ENCODE peak calls at places on chromosomes 7 and 10, in seven cellular contexts. One of them, this sample, is unnamed.

GRCh38 chr7:98078197-98078870 is 28.3 kb upstream of the LMTK2 start:
- DNase-seq in HepG2: no peak
- DNase-seq in heart left ventricle: no peak
- DNase-seq in endothelial cell of umbilical vein: no peak
- DNase-seq in body of pancreas: peak; percentile 55
- DNase-seq in IMR-90: no peak
- DNase-seq in A549: no peak
- DNase-seq in this sample: no peak

GRCh38 chr10:130618636-130619035 is 482.4 kb downstream of the GLRX3 start:
- DNase-seq in HepG2: no peak
- DNase-seq in heart left ventricle: no peak
- DNase-seq in endothelial cell of umbilical vein: no peak
- DNase-seq in body of pancreas: no peak
- DNase-seq in IMR-90: no peak
- DNase-seq in A549: no peak
- DNase-seq in this sample: no peak

GRCh38 chr10:35379226-35380137 is 43.2 kb downstream of the CCNY start:
- DNase-seq in HepG2: no peak
- DNase-seq in heart left ventricle: peak; percentile 66
- DNase-seq in endothelial cell of umbilical vein: peak; percentile 99
- DNase-seq in body of pancreas: no peak
- DNase-seq in IMR-90: peak; percentile 88
- DNase-seq in A549: no peak
- DNase-seq in this sample: no peak

GRCh38 chr7:108455833-108456677 is at the start of gene NRCAM:
- DNase-seq in HepG2: no peak
- DNase-seq in heart left ventricle: peak; percentile 27
- DNase-seq in endothelial cell of umbilical vein: peak; percentile 84
- DNase-seq in body of pancreas: peak; percentile 93
- DNase-seq in IMR-90: no peak
- DNase-seq in A549: peak; percentile 92
- DNase-seq in this sample: no peak

GRCh38 chr10:13893926-13894325 is 307.2 kb downstream of the PRPF18 start:
- DNase-seq in HepG2: no peak
- DNase-seq in heart left ventricle: no peak
- DNase-seq in endothelial cell of umbilical vein: peak; percentile 41
- DNase-seq in body of pancreas: no peak
- DNase-seq in IMR-90: peak; percentile 47
- DNase-seq in A549: no peak
- DNase-seq in this sample: peak; percentile 64

GRCh38 chr10:125021686-125022374 is 79.9 kb downstream of the ZRANB1 start:
- DNase-seq in HepG2: no peak
- DNase-seq in heart left ventricle: peak; percentile 30
- DNase-seq in endothelial cell of umbilical vein: no peak
- DNase-seq in body of pancreas: peak; percentile 60
- DNase-seq in IMR-90: no peak
- DNase-seq in A549: no peak
- DNase-seq in this sample: no peak

GRCh38 chr7:2247141-2247985 is 5.3 kb downstream of the NUDT1 start:
- DNase-seq in HepG2: no peak
- DNase-seq in heart left ventricle: no peak
- DNase-seq in endothelial cell of umbilical vein: peak; percentile 24
- DNase-seq in body of pancreas: peak; percentile 23
- DNase-seq in IMR-90: no peak
- DNase-seq in A549: peak; percentile 66
- DNase-seq in this sample: no peak

GRCh38 chr10:67308912-67309311 is 383.1 kb downstream of the LRRTM3 start:
- DNase-seq in HepG2: no peak
- DNase-seq in heart left ventricle: no peak
- DNase-seq in endothelial cell of umbilical vein: no peak
- DNase-seq in body of pancreas: no peak
- DNase-seq in IMR-90: no peak
- DNase-seq in A549: no peak
- DNase-seq in this sample: no peak

GRCh38 chr10:112763916-112764520 is 186.0 kb upstream of the TCF7L2 start:
- DNase-seq in HepG2: no peak
- DNase-seq in heart left ventricle: no peak
- DNase-seq in endothelial cell of umbilical vein: no peak
- DNase-seq in body of pancreas: no peak
- DNase-seq in IMR-90: peak; percentile 83
- DNase-seq in A549: no peak
- DNase-seq in this sample: no peak

GRCh38 chr7:42232275-42232674 is 4.7 kb downstream of the GLI3 start:
- DNase-seq in HepG2: no peak
- DNase-seq in heart left ventricle: no peak
- DNase-seq in endothelial cell of umbilical vein: no peak
- DNase-seq in body of pancreas: no peak
- DNase-seq in IMR-90: peak; percentile 31
- DNase-seq in A549: no peak
- DNase-seq in this sample: peak; percentile 79

GRCh38 chr10:128009768-128010167 is 102.9 kb downstream of the PTPRE start:
- DNase-seq in HepG2: no peak
- DNase-seq in heart left ventricle: peak; percentile 57
- DNase-seq in endothelial cell of umbilical vein: peak; percentile 81
- DNase-seq in body of pancreas: no peak
- DNase-seq in IMR-90: peak; percentile 14
- DNase-seq in A549: no peak
- DNase-seq in this sample: no peak

GRCh38 chr7:7554647-7555575 is 11.8 kb upstream of the MIOS start:
- DNase-seq in HepG2: no peak
- DNase-seq in heart left ventricle: no peak
- DNase-seq in endothelial cell of umbilical vein: no peak
- DNase-seq in body of pancreas: no peak
- DNase-seq in IMR-90: no peak
- DNase-seq in A549: no peak
- DNase-seq in this sample: no peak

GRCh38 chr7:111030358-111030735 is 60.6 kb upstream of the LRRN3 start:
- DNase-seq in HepG2: no peak
- DNase-seq in heart left ventricle: no peak
- DNase-seq in endothelial cell of umbilical vein: peak; percentile 60
- DNase-seq in body of pancreas: no peak
- DNase-seq in IMR-90: no peak
- DNase-seq in A549: no peak
- DNase-seq in this sample: no peak

GRCh38 chr10:8337332-8337651 is 282.8 kb downstream of the GATA3 start:
- DNase-seq in HepG2: no peak
- DNase-seq in heart left ventricle: no peak
- DNase-seq in endothelial cell of umbilical vein: no peak
- DNase-seq in body of pancreas: no peak
- DNase-seq in IMR-90: no peak
- DNase-seq in A549: no peak
- DNase-seq in this sample: no peak

GRCh38 chr7:3063016-3063753 is 19.5 kb upstream of the CARD11 start:
- DNase-seq in HepG2: no peak
- DNase-seq in heart left ventricle: no peak
- DNase-seq in endothelial cell of umbilical vein: no peak
- DNase-seq in body of pancreas: no peak
- DNase-seq in IMR-90: no peak
- DNase-seq in A549: no peak
- DNase-seq in this sample: no peak

GRCh38 chr7:425794-426188 is 93.9 kb downstream of the PDGFA start:
- DNase-seq in HepG2: no peak
- DNase-seq in heart left ventricle: no peak
- DNase-seq in endothelial cell of umbilical vein: no peak
- DNase-seq in body of pancreas: no peak
- DNase-seq in IMR-90: no peak
- DNase-seq in A549: no peak
- DNase-seq in this sample: no peak

GRCh38 chr10:62054408-62054807 is 152.9 kb downstream of the ARID5B start:
- DNase-seq in HepG2: no peak
- DNase-seq in heart left ventricle: no peak
- DNase-seq in endothelial cell of umbilical vein: no peak
- DNase-seq in body of pancreas: no peak
- DNase-seq in IMR-90: no peak
- DNase-seq in A549: no peak
- DNase-seq in this sample: no peak

GRCh38 chr7:120950026-120950538 is 495 bp upstream of the ING3 start:
- DNase-seq in HepG2: no peak
- DNase-seq in heart left ventricle: no peak
- DNase-seq in endothelial cell of umbilical vein: no peak
- DNase-seq in body of pancreas: no peak
- DNase-seq in IMR-90: no peak
- DNase-seq in A549: no peak
- DNase-seq in this sample: no peak

GRCh38 chr7:140263277-140263676 is 86.5 kb upstream of the KDM7A start:
- DNase-seq in HepG2: no peak
- DNase-seq in heart left ventricle: no peak
- DNase-seq in endothelial cell of umbilical vein: no peak
- DNase-seq in body of pancreas: no peak
- DNase-seq in IMR-90: no peak
- DNase-seq in A549: no peak
- DNase-seq in this sample: no peak

GRCh38 chr10:33193057-33193866 is 141.2 kb downstream of the NRP1 start:
- DNase-seq in HepG2: peak; percentile 80
- DNase-seq in heart left ventricle: peak; percentile 86
- DNase-seq in endothelial cell of umbilical vein: peak; percentile 86
- DNase-seq in body of pancreas: peak; percentile 88
- DNase-seq in IMR-90: peak; percentile 87
- DNase-seq in A549: peak; percentile 75
- DNase-seq in this sample: peak; percentile 39

GRCh38 chr10:63464402-63465292 is 1.1 kb downstream of the JMJD1C start:
- DNase-seq in HepG2: no peak
- DNase-seq in heart left ventricle: no peak
- DNase-seq in endothelial cell of umbilical vein: no peak
- DNase-seq in body of pancreas: no peak
- DNase-seq in IMR-90: peak; percentile 26
- DNase-seq in A549: peak; percentile 21
- DNase-seq in this sample: no peak

GRCh38 chr7:157610671-157611295 is 274.0 kb downstream of the DNAJB6 start:
- DNase-seq in HepG2: no peak
- DNase-seq in heart left ventricle: no peak
- DNase-seq in endothelial cell of umbilical vein: no peak
- DNase-seq in body of pancreas: no peak
- DNase-seq in IMR-90: no peak
- DNase-seq in A549: no peak
- DNase-seq in this sample: no peak

GRCh38 chr10:112282086-112282485 is 1.1 kb upstream of the TECTB start:
- DNase-seq in HepG2: no peak
- DNase-seq in heart left ventricle: no peak
- DNase-seq in endothelial cell of umbilical vein: no peak
- DNase-seq in body of pancreas: no peak
- DNase-seq in IMR-90: peak; percentile 76
- DNase-seq in A549: no peak
- DNase-seq in this sample: no peak

GRCh38 chr7:123259759-123260158 is 60.0 kb upstream of the SLC13A1 start:
- DNase-seq in HepG2: no peak
- DNase-seq in heart left ventricle: no peak
- DNase-seq in endothelial cell of umbilical vein: no peak
- DNase-seq in body of pancreas: no peak
- DNase-seq in IMR-90: no peak
- DNase-seq in A549: no peak
- DNase-seq in this sample: no peak

GRCh38 chr10:91887075-91887899 is 22.0 kb downstream of the FGFBP3 start:
- DNase-seq in HepG2: peak; percentile 58
- DNase-seq in heart left ventricle: no peak
- DNase-seq in endothelial cell of umbilical vein: peak; percentile 42
- DNase-seq in body of pancreas: peak; percentile 41
- DNase-seq in IMR-90: no peak
- DNase-seq in A549: peak; percentile 57
- DNase-seq in this sample: no peak

GRCh38 chr10:86139066-86139657 is 227.4 kb downstream of the GRID1 start:
- DNase-seq in HepG2: peak; percentile 16
- DNase-seq in heart left ventricle: no peak
- DNase-seq in endothelial cell of umbilical vein: no peak
- DNase-seq in body of pancreas: peak; percentile 75
- DNase-seq in IMR-90: no peak
- DNase-seq in A549: peak; percentile 17
- DNase-seq in this sample: no peak

DNA sequence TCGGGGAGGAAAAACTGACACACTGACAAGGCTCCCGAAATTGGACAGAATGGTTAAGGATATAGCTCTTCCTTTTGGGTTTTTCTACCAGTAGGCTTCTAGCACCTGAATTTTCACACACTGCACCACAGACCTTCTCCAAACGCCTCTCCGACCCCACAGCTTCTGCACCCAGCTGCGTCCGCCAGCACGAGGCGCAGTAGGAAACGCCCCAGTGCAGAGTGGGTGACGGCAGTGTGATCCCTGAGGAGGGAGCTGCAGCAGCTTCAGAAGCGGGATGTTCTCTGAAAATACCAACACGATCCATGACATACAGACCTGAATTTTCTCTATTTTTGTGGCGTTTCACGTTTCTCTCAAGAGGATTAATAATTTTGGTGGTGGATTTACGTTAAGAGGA is 25.9 kb downstream of the HSPB1 start:
- DNase-seq in HepG2: no peak
- DNase-seq in heart left ventricle: no peak
- DNase-seq in endothelial cell of umbilical vein: no peak
- DNase-seq in body of pancreas: no peak
- DNase-seq in IMR-90: no peak
- DNase-seq in A549: no peak
- DNase-seq in this sample: no peak
- TF ChIP-seq POLR2A in HepG2: no peak
- TF ChIP-seq POLR2A in heart left ventricle: no peak
- TF ChIP-seq POLR2A in endothelial cell of umbilical vein: no peak
- TF ChIP-seq POLR2A in body of pancreas: no peak
- TF ChIP-seq POLR2A in IMR-90: no peak
- TF ChIP-seq POLR2A in A549: no peak
- TF ChIP-seq POLR2A in this sample: no peak

GRCh38 chr10:12027539-12027938 is 15.1 kb downstream of the UPF2 start:
- DNase-seq in HepG2: no peak
- DNase-seq in heart left ventricle: no peak
- DNase-seq in endothelial cell of umbilical vein: no peak
- DNase-seq in body of pancreas: no peak
- DNase-seq in IMR-90: no peak
- DNase-seq in A549: no peak
- DNase-seq in this sample: no peak
- TF ChIP-seq POLR2A in HepG2: no peak
- TF ChIP-seq POLR2A in heart left ventricle: no peak
- TF ChIP-seq POLR2A in endothelial cell of umbilical vein: no peak
- TF ChIP-seq POLR2A in body of pancreas: no peak
- TF ChIP-seq POLR2A in IMR-90: no peak
- TF ChIP-seq POLR2A in A549: no peak
- TF ChIP-seq POLR2A in this sample: no peak

GRCh38 chr10:132575320-132576201 is 38.0 kb downstream of the INPP5A start:
- DNase-seq in HepG2: no peak
- DNase-seq in heart left ventricle: no peak
- DNase-seq in endothelial cell of umbilical vein: peak; percentile 74
- DNase-seq in body of pancreas: peak; percentile 50
- DNase-seq in IMR-90: peak; percentile 91
- DNase-seq in A549: no peak
- DNase-seq in this sample: peak; percentile 42
- TF ChIP-seq POLR2A in HepG2: no peak
- TF ChIP-seq POLR2A in heart left ventricle: no peak
- TF ChIP-seq POLR2A in endothelial cell of umbilical vein: no peak
- TF ChIP-seq POLR2A in body of pancreas: no peak
- TF ChIP-seq POLR2A in IMR-90: no peak
- TF ChIP-seq POLR2A in A549: no peak
- TF ChIP-seq POLR2A in this sample: no peak

GRCh38 chr10:96720422-96721206 is at the start of gene PIK3AP1:
- DNase-seq in HepG2: no peak
- DNase-seq in heart left ventricle: peak; percentile 61
- DNase-seq in endothelial cell of umbilical vein: no peak
- DNase-seq in body of pancreas: peak; percentile 73
- DNase-seq in IMR-90: no peak
- DNase-seq in A549: peak; percentile 56
- DNase-seq in this sample: peak; percentile 69
- TF ChIP-seq POLR2A in HepG2: peak; percentile 40
- TF ChIP-seq POLR2A in heart left ventricle: no peak
- TF ChIP-seq POLR2A in endothelial cell of umbilical vein: no peak
- TF ChIP-seq POLR2A in body of pancreas: no peak
- TF ChIP-seq POLR2A in IMR-90: no peak
- TF ChIP-seq POLR2A in A549: no peak
- TF ChIP-seq POLR2A in this sample: no peak